ENCODE peak calls at places on chromosomes 16 and 17, in eight cellular contexts. Q is aorta, H is A549, F is HCT116, T is fibroblast of the aortic adventitia, C is lower leg skin, O is right atrium auricular region, U is transverse colon. N is an unnamed sample.

GRCh38 chr16:46833465-46833810 is 2.5 kb upstream of the C16orf87 start:
- DNase-seq in Q (no peak), H (no peak), F (no peak), T (no peak), C (no peak), O (no peak), U (no peak), N (no peak)

GRCh38 chr16:67263201-67263600 is 14.4 kb downstream of the SLC9A5 start:
- DNase-seq in Q (no peak), H (no peak), F (no peak), T (no peak), C (no peak), O (no peak), U (no peak), N (no peak)

GRCh38 chr17:69574257-69575197 is 160.0 kb downstream of the MAP2K6 start:
- DNase-seq in Q (no peak), H (peak), F (no peak), T (peak), C (no peak), O (no peak), U (no peak), N (no peak)

GRCh38 chr17:5364156-5364555 is 55.3 kb downstream of the NUP88 start:
- DNase-seq in Q (no peak), H (no peak), F (no peak), T (peak), C (no peak), O (no peak), U (no peak), N (no peak)

GRCh38 chr17:34071891-34072420 is 183.1 kb upstream of the CCL2 start:
- DNase-seq in Q (no peak), H (no peak), F (no peak), T (no peak), C (no peak), O (no peak), U (no peak), N (no peak)

GRCh38 chr17:80146121-80147034 is 550 bp downstream of the EIF4A3 start:
- DNase-seq in Q (no peak), H (peak), F (no peak), T (peak), C (no peak), O (no peak), U (no peak), N (peak)

GRCh38 chr17:17416007-17416399 is 60.8 kb upstream of the MED9 start:
- DNase-seq in Q (no peak), H (peak), F (peak), T (peak), C (no peak), O (no peak), U (no peak), N (no peak)

GRCh38 chr17:52762147-52762793 is 603.8 kb upstream of the CA10 start:
- DNase-seq in Q (no peak), H (no peak), F (no peak), T (no peak), C (no peak), O (no peak), U (no peak), N (no peak)

GRCh38 chr16:81778861-81779539 is at the start of gene PLCG2:
- DNase-seq in Q (peak), H (peak), F (peak), T (no peak), C (peak), O (no peak), U (peak), N (peak)

GRCh38 chr17:78697846-78698343 is 84.2 kb downstream of the CYTH1 start:
- DNase-seq in Q (no peak), H (no peak), F (no peak), T (no peak), C (no peak), O (no peak), U (no peak), N (no peak)

GRCh38 chr16:11029948-11030347 is 85.6 kb downstream of the CLEC16A start:
- DNase-seq in Q (no peak), H (no peak), F (no peak), T (peak), C (no peak), O (no peak), U (no peak), N (no peak)

GRCh38 chr16:3999479-3999868 is 116.8 kb downstream of the ADCY9 start:
- DNase-seq in Q (peak), H (peak), F (no peak), T (peak), C (no peak), O (no peak), U (no peak), N (no peak)

GRCh38 chr17:77288115-77288619 is 147.4 kb downstream of the SEC14L1 start:
- DNase-seq in Q (no peak), H (peak), F (no peak), T (no peak), C (no peak), O (no peak), U (peak), N (no peak)

GRCh38 chr17:50036455-50037320 is 19.2 kb upstream of the ITGA3 start:
- DNase-seq in Q (peak), H (no peak), F (no peak), T (no peak), C (no peak), O (no peak), U (no peak), N (no peak)

GRCh38 chr17:15169676-15170075 is 95.5 kb downstream of the PMP22 start:
- DNase-seq in Q (no peak), H (no peak), F (no peak), T (no peak), C (no peak), O (no peak), U (no peak), N (no peak)

GRCh38 chr16:19753815-19754643 is 36.0 kb downstream of the IQCK start:
- DNase-seq in Q (no peak), H (peak), F (no peak), T (peak), C (no peak), O (no peak), U (peak), N (no peak)

GRCh38 chr17:47368262-47368661 is 44.5 kb downstream of the EFCAB13 start:
- DNase-seq in Q (no peak), H (no peak), F (no peak), T (no peak), C (no peak), O (no peak), U (no peak), N (no peak)

GRCh38 chr17:9875441-9875840 is 29.6 kb downstream of the RCVRN start:
- DNase-seq in Q (no peak), H (no peak), F (no peak), T (peak), C (no peak), O (no peak), U (no peak), N (no peak)

GRCh38 chr16:72932050-72932449 is 115.9 kb downstream of the ZFHX3 start:
- DNase-seq in Q (no peak), H (no peak), F (no peak), T (no peak), C (no peak), O (no peak), U (no peak), N (no peak)

GRCh38 chr17:47733414-47734288 is 615 bp downstream of the TBX21 start:
- DNase-seq in Q (peak), H (no peak), F (no peak), T (no peak), C (no peak), O (no peak), U (no peak), N (no peak)

GRCh38 chr17:17426184-17426583 is 50.6 kb upstream of the MED9 start:
- DNase-seq in Q (no peak), H (no peak), F (no peak), T (no peak), C (no peak), O (no peak), U (no peak), N (no peak)

GRCh38 chr17:53353919-53354351 is 468.8 kb upstream of the KIF2B start:
- DNase-seq in Q (no peak), H (no peak), F (no peak), T (no peak), C (peak), O (no peak), U (peak), N (no peak)

GRCh38 chr17:63911657-63912100 is 621 bp upstream of the CSHL1 start:
- DNase-seq in Q (no peak), H (peak), F (peak), T (peak), C (no peak), O (no peak), U (peak), N (peak)

GRCh38 chr16:11198817-11199216 is 57.2 kb downstream of the SOCS1 start:
- DNase-seq in Q (no peak), H (peak), F (peak), T (no peak), C (no peak), O (no peak), U (peak), N (no peak)

GRCh38 chr16:88531346-88531745 is 38.9 kb upstream of the ZC3H18 start:
- DNase-seq in Q (no peak), H (no peak), F (no peak), T (no peak), C (no peak), O (no peak), U (no peak), N (no peak)

GRCh38 chr16:88467433-88468051 is 14.5 kb downstream of the ZFPM1 start:
- DNase-seq in Q (no peak), H (no peak), F (no peak), T (no peak), C (no peak), O (no peak), U (no peak), N (no peak)

GRCh38 chr17:11997972-11998233 is 628 bp upstream of the ZNF18 start:
- DNase-seq in Q (no peak), H (no peak), F (no peak), T (no peak), C (no peak), O (no peak), U (no peak), N (no peak)

GRCh38 chr16:86044881-86045600 is 146.1 kb downstream of the IRF8 start:
- DNase-seq in Q (no peak), H (no peak), F (no peak), T (no peak), C (no peak), O (no peak), U (peak), N (peak)

GRCh38 chr17:38352245-38353083 is 820 bp downstream of the SOCS7 start:
- DNase-seq in Q (peak), H (no peak), F (no peak), T (no peak), C (no peak), O (no peak), U (peak), N (no peak)

GRCh38 chr16:84115919-84116719 is 623 bp downstream of the MBTPS1 start:
- DNase-seq in Q (no peak), H (peak), F (no peak), T (peak), C (peak), O (no peak), U (peak), N (no peak)

GRCh38 chr17:59853168-59853918 is 39.4 kb downstream of the TUBD1 start:
- DNase-seq in Q (peak), H (peak), F (no peak), T (peak), C (no peak), O (no peak), U (peak), N (no peak)

GRCh38 chr16:55453909-55454308 is 25.1 kb upstream of the MMP2 start:
- DNase-seq in Q (no peak), H (no peak), F (no peak), T (no peak), C (no peak), O (no peak), U (no peak), N (no peak)

GRCh38 chr17:78820841-78821240 is 19.8 kb downstream of the USP36 start:
- DNase-seq in Q (no peak), H (no peak), F (no peak), T (no peak), C (no peak), O (no peak), U (no peak), N (no peak)

GRCh38 chr17:76351526-76352071 is 2.1 kb downstream of the PRPSAP1 start:
- DNase-seq in Q (no peak), H (no peak), F (no peak), T (no peak), C (no peak), O (no peak), U (no peak), N (no peak)

GRCh38 chr17:4532860-4533521 is 22.2 kb downstream of the MYBBP1A start:
- DNase-seq in Q (no peak), H (no peak), F (no peak), T (no peak), C (no peak), O (no peak), U (no peak), N (no peak)

GRCh38 chr16:30027588-30028437 is 3.3 kb downstream of the TLCD3B start:
- DNase-seq in Q (no peak), H (no peak), F (no peak), T (no peak), C (no peak), O (no peak), U (no peak), N (no peak)

GRCh38 chr17:40450175-40450574 is 6.9 kb downstream of the IGFBP4 start:
- DNase-seq in Q (no peak), H (peak), F (peak), T (peak), C (no peak), O (no peak), U (peak), N (peak)

GRCh38 chr16:3215601-3216262 is 19.2 kb downstream of the ZNF200 start:
- DNase-seq in Q (no peak), H (no peak), F (no peak), T (no peak), C (no peak), O (no peak), U (no peak), N (no peak)

GRCh38 chr16:67156146-67156844 is 3.4 kb downstream of the TRADD start:
- DNase-seq in Q (no peak), H (no peak), F (no peak), T (no peak), C (no peak), O (no peak), U (no peak), N (no peak)

GRCh38 chr17:28043296-28043695 is 819 bp downstream of the NLK start:
- DNase-seq in Q (no peak), H (no peak), F (no peak), T (no peak), C (no peak), O (no peak), U (no peak), N (no peak)
- H3K4me3 ChIP-seq in Q (no peak), H (no peak), F (no peak), T (peak), C (no peak), O (no peak), U (no peak), N (peak)

GRCh38 chr17:82029391-82029790 is 2.1 kb upstream of the RAC3 start:
- DNase-seq in Q (no peak), H (no peak), F (no peak), T (no peak), C (no peak), O (no peak), U (no peak), N (no peak)

GRCh38 chr17:82029990-82030469 is 1.4 kb upstream of the RAC3 start:
- DNase-seq in Q (no peak), H (no peak), F (no peak), T (no peak), C (no peak), O (no peak), U (no peak), N (no peak)

GRCh38 chr17:82028966-82029365 is 2.5 kb upstream of the RAC3 start:
- DNase-seq in Q (no peak), H (no peak), F (no peak), T (no peak), C (no peak), O (no peak), U (no peak), N (no peak)

GRCh38 chr17:82030470-82031302 is 792 bp upstream of the RAC3 start:
- DNase-seq in Q (peak), H (peak), F (peak), T (peak), C (peak), O (peak), U (peak), N (peak)

DNA sequence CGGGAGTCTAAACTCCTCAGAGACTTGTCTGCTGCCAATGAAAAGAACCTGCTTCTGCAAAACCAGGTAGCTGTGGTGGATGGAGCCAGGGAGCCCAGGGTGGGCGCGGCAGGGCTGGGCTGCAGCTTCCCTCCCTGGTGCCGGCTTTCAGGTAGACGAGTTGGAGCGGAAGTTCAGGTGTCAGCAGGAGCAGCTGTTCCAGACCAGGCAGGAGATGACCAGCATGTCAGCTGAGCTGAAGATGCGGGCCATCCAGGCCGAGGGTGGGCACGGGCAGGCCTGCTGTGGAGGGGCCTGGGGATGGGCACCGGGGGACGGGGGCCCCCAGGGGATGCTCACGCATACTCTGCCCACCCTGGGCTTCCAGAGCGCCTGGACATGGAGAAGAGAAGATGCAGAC is 3.2 kb upstream of the RAC3 start:
- DNase-seq in Q (no peak), H (no peak), F (no peak), T (no peak), C (no peak), O (no peak), U (no peak), N (no peak)
- H3K4me3 ChIP-seq in Q (no peak), H (no peak), F (no peak), T (no peak), C (no peak), O (no peak), U (no peak), N (no peak)

GRCh38 chr17:56231693-56232092 is 78.4 kb downstream of the ANKFN1 start:
- DNase-seq in Q (no peak), H (no peak), F (no peak), T (no peak), C (no peak), O (no peak), U (no peak), N (no peak)

DNA sequence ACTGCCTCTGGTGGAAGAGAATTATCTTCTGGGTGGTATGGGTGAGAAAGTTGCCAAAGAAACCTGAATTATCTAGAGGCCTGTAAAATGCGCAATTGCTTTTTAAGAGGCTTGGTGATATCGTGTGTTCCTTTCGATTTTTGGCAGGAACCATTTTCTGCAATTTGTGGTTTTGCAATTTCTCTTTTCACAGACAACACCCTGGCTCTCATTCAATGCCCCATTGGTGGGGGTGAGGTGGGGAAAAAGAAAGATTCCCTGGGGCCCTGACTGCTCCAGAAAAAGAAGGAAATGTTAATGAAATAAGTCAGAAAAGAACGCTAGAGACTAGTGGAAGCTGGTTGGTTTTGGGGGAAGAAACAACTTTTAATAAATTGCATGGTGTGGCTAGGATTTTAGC is 77.4 kb downstream of the ANKFN1 start:
- DNase-seq in Q (no peak), H (no peak), F (no peak), T (peak), C (peak), O (no peak), U (no peak), N (no peak)
- H3K4me3 ChIP-seq in Q (no peak), H (no peak), F (no peak), T (no peak), C (no peak), O (no peak), U (no peak), N (no peak)

DNA sequence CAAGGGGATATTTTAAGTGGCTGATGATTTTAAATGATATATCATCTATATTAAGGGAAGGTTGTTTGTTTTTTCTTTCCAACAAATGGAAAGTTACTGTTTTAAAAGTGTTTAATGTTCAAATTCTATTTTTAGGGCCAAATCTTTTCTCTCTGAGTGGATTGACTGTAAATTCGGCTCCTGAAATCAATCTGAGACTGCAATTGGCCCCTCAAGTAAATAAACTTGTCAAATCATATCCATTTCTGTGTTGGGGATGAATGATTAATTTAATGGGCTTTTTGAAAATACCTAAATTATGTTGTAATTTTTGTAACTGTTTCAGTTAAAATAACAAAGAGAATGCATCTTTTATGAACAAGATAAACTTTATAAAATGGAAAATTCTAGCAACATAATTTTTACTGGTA is 2.6 kb downstream of the HS3ST3A1 start:
- DNase-seq in Q (no peak), H (no peak), F (no peak), T (no peak), C (no peak), O (no peak), U (no peak), N (no peak)
- H3K4me3 ChIP-seq in Q (no peak), H (no peak), F (no peak), T (peak), C (no peak), O (no peak), U (no peak), N (no peak)

GRCh38 chr17:29645516-29646051 is 22.9 kb upstream of the CORO6 start:
- DNase-seq in Q (peak), H (no peak), F (no peak), T (peak), C (peak), O (peak), U (peak), N (no peak)
- H3K4me3 ChIP-seq in Q (no peak), H (no peak), F (no peak), T (no peak), C (no peak), O (no peak), U (no peak), N (no peak)

GRCh38 chr16:8958344-8958808 is 5.3 kb downstream of the USP7 start:
- DNase-seq in Q (peak), H (no peak), F (no peak), T (peak), C (no peak), O (peak), U (peak), N (no peak)

GRCh38 chr16:8955828-8956227 is 7.9 kb downstream of the USP7 start:
- DNase-seq in Q (no peak), H (no peak), F (no peak), T (no peak), C (peak), O (no peak), U (no peak), N (no peak)

GRCh38 chr16:8957509-8958157 is 6.1 kb downstream of the USP7 start:
- DNase-seq in Q (no peak), H (no peak), F (no peak), T (no peak), C (no peak), O (no peak), U (peak), N (no peak)

GRCh38 chr16:8956265-8957060 is 7.2 kb downstream of the USP7 start:
- DNase-seq in Q (peak), H (no peak), F (no peak), T (peak), C (no peak), O (no peak), U (no peak), N (no peak)

DNA sequence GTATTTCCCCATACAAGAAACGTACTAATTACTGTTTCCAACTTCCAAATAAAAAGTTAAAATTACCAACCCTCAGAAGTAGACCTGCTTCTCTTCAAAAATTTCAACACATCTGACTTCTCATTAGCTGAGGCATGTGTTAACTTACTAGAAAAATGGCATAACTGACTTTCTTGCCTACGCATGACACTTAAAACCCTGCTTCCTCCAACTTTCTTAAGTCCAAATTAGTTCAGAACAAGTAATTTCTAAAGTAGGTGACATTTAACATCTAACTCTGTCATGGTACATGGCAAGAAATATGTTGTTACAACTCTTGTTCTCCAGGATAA is 6.7 kb downstream of the USP7 start:
- DNase-seq in Q (no peak), H (no peak), F (no peak), T (no peak), C (no peak), O (no peak), U (no peak), N (no peak)
- H3K4me3 ChIP-seq in Q (no peak), H (no peak), F (no peak), T (no peak), C (no peak), O (no peak), U (no peak), N (no peak)

GRCh38 chr16:69188716-69189115 is 1.8 kb downstream of the SNTB2 start:
- DNase-seq in Q (no peak), H (no peak), F (no peak), T (peak), C (no peak), O (no peak), U (no peak), N (no peak)
- H3K4me3 ChIP-seq in Q (peak), H (peak), F (peak), T (peak), C (no peak), O (peak), U (no peak), N (no peak)